ENCODE peak calls at places on chromosomes 6 and 20, in seven cellular contexts. L is MM.1S; V is T-cell; W is midbrain; Y is amygdala; Q is CD8-positive, alpha-beta memory T cell; M is heart left ventricle. J is an unnamed sample.

GRCh38 chr6:11613858-11614257 is 76.3 kb downstream of the TMEM170B start:
- DNase-seq in W (no peak), Y (no peak), V (no peak), M (no peak), L (no peak), Q (no peak), J (no peak)

GRCh38 chr6:98986216-98986615 is 38.5 kb upstream of the FBXL4 start:
- DNase-seq in V (no peak), Q (no peak), Y (no peak), W (no peak), L (no peak), M (no peak), J (no peak)

GRCh38 chr6:110537208-110538123 is 61.1 kb upstream of the SLC22A16 start:
- DNase-seq in Y (no peak), V (no peak), Q (no peak), M (no peak), W (peak; percentile 25), L (no peak), J (no peak)

GRCh38 chr6:96014846-96015245 is 928 bp upstream of the FUT9 start:
- DNase-seq in W (peak; percentile 41), L (no peak), Y (peak; percentile 47), M (no peak), V (no peak), Q (no peak), J (no peak)

GRCh38 chr6:4253604-4254211 is 118.3 kb upstream of the ECI2 start:
- DNase-seq in M (peak; percentile 67), W (peak; percentile 23), L (no peak), Q (no peak), V (no peak), Y (no peak), J (no peak)

GRCh38 chr20:23291575-23292240 is 58.9 kb upstream of the NXT1 start:
- DNase-seq in Y (no peak), V (no peak), L (no peak), Q (no peak), W (no peak), M (no peak), J (no peak)

GRCh38 chr6:55902796-55903195 is 27.4 kb upstream of the BMP5 start:
- DNase-seq in V (no peak), Y (no peak), L (no peak), Q (no peak), W (no peak), M (no peak), J (no peak)

GRCh38 chr20:38049800-38050199 is 16.3 kb downstream of the RPRD1B start:
- DNase-seq in W (no peak), L (no peak), M (no peak), V (no peak), Y (no peak), Q (no peak), J (no peak)

GRCh38 chr6:7868926-7869325 is 41.7 kb downstream of the TXNDC5 start:
- DNase-seq in Q (no peak), W (no peak), V (no peak), Y (no peak), M (no peak), L (no peak), J (no peak)

GRCh38 chr6:143620461-143620860 is 57.3 kb upstream of the PHACTR2 start:
- DNase-seq in W (no peak), L (no peak), Y (no peak), V (no peak), M (no peak), Q (no peak), J (no peak)

GRCh38 chr6:48826884-48827701 is 636.0 kb downstream of the MMUT start:
- DNase-seq in L (no peak), Y (no peak), W (no peak), M (no peak), Q (no peak), V (no peak), J (no peak)

GRCh38 chr6:125165256-125165655 is 11.7 kb downstream of the TPD52L1 start:
- DNase-seq in W (no peak), M (no peak), Y (no peak), V (no peak), Q (no peak), L (no peak), J (no peak)

GRCh38 chr6:96196633-96197032 is 180.9 kb downstream of the FUT9 start:
- DNase-seq in L (no peak), M (no peak), W (no peak), Y (no peak), Q (no peak), V (no peak), J (no peak)

GRCh38 chr6:139336488-139336887 is 38.0 kb downstream of the CITED2 start:
- DNase-seq in M (peak; percentile 41), V (no peak), Y (no peak), Q (no peak), W (no peak), L (no peak), J (peak; percentile 55)

GRCh38 chr6:117465691-117466090 is 16.8 kb upstream of the DCBLD1 start:
- DNase-seq in Q (no peak), V (no peak), Y (no peak), W (no peak), L (no peak), M (no peak), J (no peak)

GRCh38 chr6:145415616-145416015 is 319.7 kb downstream of the EPM2A start:
- DNase-seq in Q (no peak), W (no peak), L (no peak), M (no peak), Y (no peak), V (no peak), J (no peak)

GRCh38 chr6:35048631-35049083 is 92.5 kb downstream of the TCP11 start:
- DNase-seq in W (peak; percentile 82), Y (peak; percentile 77), M (peak; percentile 64), L (peak; percentile 87), Q (no peak), V (peak; percentile 10), J (no peak)

GRCh38 chr6:34810936-34811632 is 19.2 kb downstream of the BLTP3A start:
- DNase-seq in Q (no peak), M (no peak), L (peak; percentile 68), V (no peak), Y (no peak), W (no peak), J (no peak)

GRCh38 chr6:142631517-142632385 is 313.2 kb downstream of the HIVEP2 start:
- DNase-seq in L (no peak), W (no peak), Q (no peak), M (no peak), Y (no peak), V (no peak), J (no peak)

GRCh38 chr6:116166369-116166768 is 40.4 kb upstream of the COL10A1 start:
- DNase-seq in W (no peak), Y (no peak), V (no peak), M (no peak), Q (no peak), L (no peak), J (no peak)

GRCh38 chr6:3419624-3420272 is 37.1 kb downstream of the SLC22A23 start:
- DNase-seq in L (no peak), M (no peak), Q (no peak), Y (no peak), W (no peak), V (no peak), J (no peak)

GRCh38 chr6:42017021-42017643 is 33.2 kb upstream of the TAF8 start:
- DNase-seq in W (no peak), Y (no peak), M (no peak), V (no peak), L (no peak), Q (no peak), J (no peak)

GRCh38 chr6:116298273-116298672 is 18.5 kb upstream of the TSPYL1 start:
- DNase-seq in L (no peak), Y (no peak), Q (no peak), W (no peak), M (no peak), V (no peak), J (no peak)

GRCh38 chr6:22756365-22756764 is 187.0 kb downstream of the HDGFL1 start:
- DNase-seq in Y (no peak), W (no peak), M (no peak), Q (no peak), L (no peak), V (no peak), J (no peak)

GRCh38 chr6:29924287-29924686 is 18.0 kb upstream of the HLA-A start:
- DNase-seq in W (no peak), Q (no peak), L (no peak), V (no peak), Y (no peak), M (no peak), J (no peak)

GRCh38 chr6:17115251-17116089 is 13.6 kb downstream of the STMND1 start:
- DNase-seq in Y (no peak), W (no peak), L (no peak), Q (no peak), V (no peak), M (no peak), J (no peak)

GRCh38 chr6:30238178-30238795 is 25.1 kb upstream of the TRIM26 start:
- DNase-seq in Y (no peak), V (no peak), W (no peak), M (no peak), L (peak; percentile 31), Q (no peak), J (no peak)

GRCh38 chr6:43334466-43335095 is 26.0 kb upstream of the CRIP3 start:
- DNase-seq in L (no peak), Q (no peak), W (no peak), V (no peak), Y (no peak), M (no peak), J (no peak)

GRCh38 chr20:12591949-12592470 is 416.8 kb upstream of the SPTLC3 start:
- DNase-seq in M (no peak), L (no peak), W (no peak), V (no peak), Q (no peak), Y (no peak), J (no peak)

GRCh38 chr6:127891731-127892326 is 9.0 kb downstream of the THEMIS start:
- DNase-seq in L (no peak), M (no peak), V (no peak), Y (no peak), W (no peak), Q (no peak), J (no peak)

GRCh38 chr20:56656632-56657031 is 27.5 kb downstream of the TFAP2C start:
- DNase-seq in V (no peak), L (no peak), Y (no peak), W (no peak), M (no peak), Q (no peak), J (no peak)

GRCh38 chr20:33647603-33648395 is 14.3 kb upstream of the C20orf144 start:
- DNase-seq in M (no peak), W (no peak), V (no peak), Y (no peak), Q (no peak), L (peak; percentile 86), J (no peak)

GRCh38 chr6:16432075-16433032 is 194.0 kb downstream of the GMPR start:
- DNase-seq in L (no peak), V (no peak), M (peak; percentile 22), Q (no peak), W (no peak), Y (peak; percentile 44), J (no peak)

GRCh38 chr6:149716584-149716983 is 1.3 kb downstream of the LATS1 start:
- DNase-seq in Y (no peak), M (no peak), W (no peak), L (no peak), Q (no peak), V (no peak), J (no peak)

GRCh38 chr6:48255094-48255493 is 144.1 kb upstream of the PTCHD4 start:
- DNase-seq in Q (no peak), V (no peak), Y (no peak), W (no peak), L (no peak), M (no peak), J (no peak)

GRCh38 chr6:143836150-143836549 is 7.0 kb upstream of the LTV1 start:
- DNase-seq in W (no peak), Y (no peak), V (no peak), L (no peak), Q (no peak), M (no peak), J (no peak)